ENCODE peak calls at places on chromosomes 4 and X, in four cellular contexts. S is stimulated activated CD4-positive, alpha-beta T cell treated with anti-CD3 and anti-CD28 coated beads, Interleukin-15, amount 100 ng/mL, for 1 hour; O is stomach; B is GM10248. Q is an unnamed sample.

GRCh38 chr4:154854362-154854761 is 73.3 kb downstream of the RBM46 start:
- DNase-seq in S (no peak), B (no peak), O (no peak), Q (no peak)

GRCh38 chr4:96913437-96914075 is 1073.7 kb downstream of the PDHA2 start:
- DNase-seq in B (no peak), S (no peak), O (no peak), Q (no peak)

GRCh38 chrX:19440713-19441112 is 74.6 kb downstream of the MAP3K15 start:
- DNase-seq in B (no peak), O (no peak), S (no peak), Q (no peak)

GRCh38 chrX:134548257-134548732 is 88.3 kb downstream of the HPRT1 start:
- DNase-seq in S (no peak), O (no peak), B (peak), Q (no peak)

GRCh38 chr4:180281726-180282125 is 1961.5 kb upstream of the TENM3 start:
- DNase-seq in S (no peak), O (no peak), B (no peak), Q (no peak)

GRCh38 chr4:159010563-159011260 is 92.2 kb upstream of the RAPGEF2 start:
- DNase-seq in S (no peak), O (peak), B (no peak), Q (peak)

GRCh38 chr4:153522800-153523089 is 56.6 kb downstream of the TMEM131L start:
- DNase-seq in B (peak), O (no peak), S (peak), Q (no peak)

GRCh38 chrX:64975491-64975890 is 759 bp downstream of the ZC4H2 start:
- DNase-seq in S (no peak), O (peak), B (peak), Q (no peak)

GRCh38 chr4:81913427-81913878 is 441.7 kb upstream of the RASGEF1B start:
- DNase-seq in S (no peak), O (peak), B (peak), Q (peak)

GRCh38 chr4:168771251-168771650 is 238.8 kb downstream of the CBR4 start:
- DNase-seq in B (no peak), O (no peak), S (no peak), Q (no peak)

GRCh38 chr4:6855692-6856297 is 53.8 kb upstream of the TBC1D14 start:
- DNase-seq in O (no peak), B (peak), S (no peak), Q (no peak)

GRCh38 chr4:125704726-125705125 is 390.0 kb downstream of the FAT4 start:
- DNase-seq in O (no peak), B (no peak), S (no peak), Q (no peak)

GRCh38 chrX:118824173-118824782 is 654 bp downstream of the ZCCHC12 start:
- DNase-seq in B (no peak), S (no peak), O (no peak), Q (no peak)

GRCh38 chrX:153477039-153477438 is 6.7 kb upstream of the HAUS7 start:
- DNase-seq in B (no peak), S (no peak), O (no peak), Q (no peak)

GRCh38 chrX:43882294-43882681 is at the start of gene MAOB:
- DNase-seq in O (peak), B (peak), S (peak), Q (no peak)

GRCh38 chr4:105145913-105146285 is 777 bp upstream of the TET2 start:
- DNase-seq in S (no peak), O (no peak), B (peak), Q (peak)

GRCh38 chrX:43939187-43939926 is 33.8 kb downstream of the NDP start:
- DNase-seq in S (no peak), B (no peak), O (no peak), Q (no peak)

GRCh38 chr4:4308800-4309441 is 18.9 kb downstream of the ZBTB49 start:
- DNase-seq in S (no peak), B (no peak), O (no peak), Q (no peak)

GRCh38 chr4:188942606-188943005 is 803.4 kb downstream of the TRIML1 start:
- DNase-seq in S (no peak), O (no peak), B (no peak), Q (no peak)

GRCh38 chr4:139501531-139502311 is 47.8 kb downstream of the RAB33B start:
- DNase-seq in O (no peak), S (no peak), B (no peak), Q (no peak)

GRCh38 chrX:17377047-17377692 is 2.2 kb downstream of the NHS start:
- DNase-seq in O (peak), B (no peak), S (no peak), Q (no peak)

GRCh38 chr4:123055943-123056342 is 133.5 kb upstream of the NUDT6 start:
- DNase-seq in B (no peak), O (no peak), S (no peak), Q (no peak)

GRCh38 chr4:26020896-26021295 is 106.9 kb downstream of the SMIM20 start:
- DNase-seq in O (no peak), S (no peak), B (no peak), Q (no peak)

GRCh38 chr4:6198768-6199343 is 1.5 kb downstream of the JAKMIP1 start:
- DNase-seq in S (no peak), B (no peak), O (no peak), Q (no peak)

GRCh38 chr4:4270529-4270928 is 19.4 kb downstream of the LYAR start:
- DNase-seq in S (no peak), B (no peak), O (no peak), Q (no peak)

Q was measured in lung.